ENCODE peak calls at places on chromosome 1, in ten cellular contexts. P is lung, R is cardiac fibroblast, J is bronchial epithelial cell, U is GM06990, H is RWPE2, Z is dorsolateral prefrontal cortex, K is mucosa of descending colon, Q is choroid plexus epithelial cell, X is nephron progenitor cell. S is an unnamed sample.

GRCh38 chr1:246434335-246434734 is 72.7 kb downstream of the SMYD3 start:
- DNase-seq in U (no peak), K (no peak), P (no peak), X (no peak), Q (no peak), Z (no peak), J (no peak), H (no peak), R (no peak), S (no peak)

GRCh38 chr1:53592985-53593757 is 134.0 kb downstream of the DMRTB1 start:
- DNase-seq in Q (no peak), P (no peak), Z (no peak), U (no peak), R (no peak), H (no peak), J (no peak), X (no peak), K (no peak), S (no peak)

GRCh38 chr1:11682287-11682771 is 1.4 kb upstream of the MAD2L2 start:
- DNase-seq in K (no peak), P (no peak), H (no peak), Z (no peak), Q (peak; percentile 29), J (no peak), U (no peak), X (peak; percentile 44), R (no peak), S (no peak)

GRCh38 chr1:13517193-13517812 is 3.5 kb upstream of the LRRC38 start:
- DNase-seq in U (no peak), Z (no peak), X (peak; percentile 57), R (peak; percentile 12), H (no peak), P (no peak), K (no peak), J (peak; percentile 4), Q (peak; percentile 20), S (peak; percentile 50)

GRCh38 chr1:197797010-197797409 is 21.7 kb upstream of the DENND1B start:
- DNase-seq in P (no peak), R (no peak), X (no peak), U (no peak), Z (no peak), Q (no peak), K (no peak), J (no peak), H (no peak), S (no peak)

GRCh38 chr1:246769306-246769705 is 45.1 kb downstream of the SCCPDH start:
- DNase-seq in U (no peak), P (no peak), H (no peak), K (no peak), J (peak; percentile 97), Q (peak; percentile 56), Z (no peak), X (no peak), R (peak; percentile 87), S (no peak)

GRCh38 chr1:3918966-3919611 is 19.0 kb upstream of the C1orf174 start:
- DNase-seq in R (no peak), P (no peak), J (no peak), Q (no peak), Z (no peak), H (peak; percentile 23), X (no peak), K (no peak), U (no peak), S (no peak)

GRCh38 chr1:85411567-85412312 is 53.2 kb downstream of the DDAH1 start:
- DNase-seq in U (no peak), X (no peak), P (no peak), Z (no peak), R (no peak), J (no peak), K (no peak), H (no peak), Q (peak; percentile 41), S (no peak)

GRCh38 chr1:147077523-147077922 is 94.7 kb downstream of the PRKAB2 start:
- DNase-seq in U (no peak), Q (no peak), R (no peak), J (no peak), K (no peak), X (no peak), P (no peak), Z (no peak), H (no peak), S (no peak)

DNA sequence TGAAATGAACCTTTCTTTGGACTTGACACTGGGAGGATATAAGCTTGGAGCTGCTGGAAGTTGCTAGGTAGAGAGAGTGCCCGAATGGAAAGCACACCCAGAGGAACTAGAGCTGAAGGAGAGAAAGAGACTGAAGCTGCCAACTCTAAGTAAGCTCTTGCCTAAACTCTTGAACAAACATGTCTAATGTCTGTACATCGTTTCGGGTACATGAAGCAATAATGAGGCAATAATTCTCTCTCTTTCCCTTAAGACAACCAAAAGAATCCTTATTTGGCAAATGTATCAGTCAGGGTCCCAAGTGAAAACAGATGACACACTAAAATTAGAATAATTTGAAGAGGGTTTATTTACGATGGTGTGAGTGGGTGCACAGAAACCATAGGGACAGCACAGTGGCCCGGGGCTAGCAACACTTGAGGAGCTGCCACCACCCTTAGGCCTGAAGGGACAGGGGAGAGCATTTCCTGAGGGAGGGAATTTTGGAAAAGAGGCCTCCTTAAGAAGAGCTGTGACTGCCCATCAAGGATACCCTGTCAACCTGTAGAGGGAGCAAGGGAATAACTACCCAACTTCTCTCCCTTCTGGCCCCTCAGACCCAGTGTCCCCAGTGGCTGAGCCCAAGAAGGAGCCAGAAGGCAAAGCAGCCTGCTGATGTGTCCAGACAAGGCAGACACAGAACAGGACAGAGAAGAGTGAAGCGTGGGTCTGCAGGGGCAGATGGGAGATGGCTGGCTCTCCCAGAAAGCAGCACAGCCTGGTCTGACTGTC is 36.1 kb upstream of the KHDRBS1 start:
- DNase-seq in R (peak; percentile 72), K (no peak), P (no peak), X (no peak), H (no peak), Z (no peak), J (peak; percentile 44), U (no peak), Q (peak; percentile 71), S (peak; percentile 50)
- TF ChIP-seq CTCF in R (peak; percentile 54), K (no peak), P (no peak), X (no peak), H (peak; percentile 34), Z (peak; percentile 12), J (peak; percentile 39), U (peak; percentile 46), Q (peak; percentile 66), S (peak; percentile 18)

GRCh38 chr1:42504535-42505128 is 41.5 kb downstream of the CCDC30 start:
- DNase-seq in H (no peak), J (no peak), Z (no peak), X (no peak), U (no peak), P (no peak), R (no peak), K (no peak), Q (no peak), S (no peak)
- TF ChIP-seq CTCF in H (no peak), J (no peak), Z (no peak), X (no peak), U (no peak), P (no peak), R (no peak), K (no peak), Q (no peak), S (no peak)

DNA sequence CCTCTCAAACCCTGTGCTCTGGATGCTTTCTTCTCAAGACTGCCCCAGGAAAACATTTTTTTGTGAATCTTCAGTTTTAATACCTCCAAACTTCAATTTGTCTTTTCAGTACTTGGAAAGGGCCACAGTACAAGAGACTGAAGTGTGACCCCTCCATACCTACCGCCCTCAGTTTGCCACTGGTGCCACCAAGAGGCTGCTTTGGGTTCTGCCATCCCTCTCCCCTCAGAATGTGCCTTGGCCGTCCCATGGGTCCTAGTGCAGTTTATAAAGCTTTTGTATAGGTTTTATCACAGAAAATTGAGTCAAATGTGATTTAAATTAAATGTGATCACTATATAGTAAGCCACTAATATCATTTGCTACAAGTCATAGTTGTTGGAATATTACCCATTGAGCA is 60.8 kb upstream of the PGD start:
- DNase-seq in Q (peak; percentile 70), X (peak; percentile 41), U (no peak), P (peak; percentile 32), Z (peak; percentile 41), H (no peak), R (peak; percentile 68), J (peak; percentile 14), K (peak; percentile 53), S (peak; percentile 72)
- TF ChIP-seq CTCF in Q (peak; percentile 86), X (peak; percentile 50), U (peak; percentile 92), P (peak; percentile 34), Z (peak; percentile 75), H (peak; percentile 70), R (peak; percentile 83), J (peak; percentile 60), K (no peak), S (peak; percentile 57)

GRCh38 chr1:37998913-37999433 is 6.3 kb downstream of the FHL3 start:
- DNase-seq in J (no peak), Z (no peak), X (no peak), R (no peak), Q (no peak), P (no peak), K (no peak), H (no peak), U (no peak), S (no peak)

GRCh38 chr1:38000233-38000528 is 5.1 kb downstream of the FHL3 start:
- DNase-seq in Q (no peak), R (no peak), K (no peak), J (no peak), P (no peak), H (no peak), U (no peak), X (no peak), Z (no peak), S (no peak)

GRCh38 chr1:37998089-37998808 is 7.1 kb downstream of the FHL3 start:
- DNase-seq in J (no peak), H (no peak), Z (no peak), U (no peak), Q (no peak), P (no peak), R (no peak), K (no peak), X (no peak), S (no peak)

GRCh38 chr1:37999434-38000232 is 5.7 kb downstream of the FHL3 start:
- DNase-seq in X (peak; percentile 48), K (no peak), J (peak; percentile 38), P (peak; percentile 54), H (no peak), U (no peak), Q (peak; percentile 66), Z (no peak), R (peak; percentile 81), S (no peak)

DNA sequence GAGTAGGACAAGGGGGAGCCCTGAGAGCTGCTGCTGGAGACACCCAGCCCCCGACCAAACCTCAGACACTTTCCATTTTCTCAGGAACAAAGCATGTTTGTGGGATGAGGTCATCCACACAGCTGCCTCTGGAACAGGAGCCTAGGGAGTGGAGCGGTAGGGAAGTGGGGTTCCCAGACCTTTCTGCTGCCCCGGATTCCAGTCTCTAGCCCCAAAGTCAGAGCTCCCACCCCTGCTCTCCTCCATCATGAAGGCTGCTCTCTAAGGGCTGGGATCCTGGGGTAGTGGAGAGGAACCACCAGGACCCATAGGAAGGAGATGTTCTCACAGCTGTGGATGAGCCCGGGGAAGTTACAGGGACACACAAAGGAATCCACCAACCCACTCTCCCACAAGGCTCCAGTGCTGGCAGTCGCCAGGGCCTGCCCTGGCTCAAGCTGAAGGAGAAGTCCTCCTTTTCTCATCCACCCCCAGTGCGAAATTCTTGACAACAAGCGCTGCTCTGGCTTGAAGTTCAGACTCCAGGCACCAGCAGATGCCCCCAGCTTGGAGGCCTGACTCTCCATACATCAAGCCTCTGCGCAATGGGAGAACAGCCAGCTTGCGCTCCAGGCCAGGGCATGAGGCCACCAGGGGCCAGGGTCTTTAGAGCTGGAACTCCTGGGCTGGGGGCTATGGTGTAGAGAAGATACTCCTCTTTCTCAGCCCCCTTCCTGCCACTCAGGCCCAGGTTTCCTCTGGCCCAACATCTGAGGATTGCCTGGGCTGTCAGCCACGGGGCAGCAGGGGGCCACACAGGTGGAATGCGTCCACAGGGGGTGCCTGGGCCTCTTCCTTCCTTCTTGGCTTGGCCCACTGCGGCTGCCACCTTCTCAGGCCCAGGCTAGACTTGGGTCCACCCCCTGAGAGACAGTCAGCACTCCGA is 4.5 kb downstream of the FHL3 start:
- DNase-seq in R (peak; percentile 81), P (no peak), X (no peak), H (no peak), Z (no peak), Q (peak; percentile 90), K (no peak), U (no peak), J (peak; percentile 41), S (peak; percentile 22)
- TF ChIP-seq CTCF in R (no peak), P (no peak), X (no peak), H (no peak), Z (no peak), Q (no peak), K (no peak), U (no peak), J (no peak), S (no peak)

S was measured in GM13976.